ENCODE peak calls at places on chromosome X, in ten cellular contexts. H is A549, N is HS-5, L is posterior cingulate gyrus, T is mesothelial cell of epicardium, D is AG08395, P is COR-L47, E is NCI-H2107, U is GM12891, V is lung. O is an unnamed sample.

GRCh38 chrX:1493877-1494510 is 41.3 kb upstream of the ASMTL start:
- DNase-seq in D (no peak), N (no peak), V (no peak), U (no peak), H (no peak), T (no peak), L (no peak), P (no peak), E (no peak), O (no peak)

GRCh38 chrX:14409341-14409740 is 120.0 kb upstream of the GLRA2 start:
- DNase-seq in L (no peak), D (peak), P (peak), T (no peak), U (no peak), E (no peak), N (no peak), H (no peak), V (no peak), O (peak)

GRCh38 chrX:16202943-16203342 is 35.7 kb downstream of the MAGEB17 start:
- DNase-seq in U (no peak), P (no peak), N (no peak), E (no peak), V (no peak), L (no peak), H (no peak), T (no peak), D (no peak), O (no peak)

GRCh38 chrX:31435592-31435991 is 363.8 kb upstream of the FTHL17 start:
- DNase-seq in V (no peak), U (no peak), N (no peak), T (no peak), P (no peak), D (no peak), L (peak), E (no peak), H (no peak), O (no peak)

GRCh38 chrX:85084770-85085393 is 81.2 kb downstream of the APOOL start:
- DNase-seq in L (no peak), H (peak), T (no peak), P (no peak), D (peak), U (peak), E (no peak), V (no peak), N (no peak), O (no peak)

GRCh38 chrX:41802958-41803357 is 79.0 kb downstream of the GPR82 start:
- DNase-seq in U (no peak), H (no peak), V (no peak), L (no peak), P (no peak), E (no peak), D (no peak), T (no peak), N (no peak), O (no peak)

GRCh38 chrX:120769576-120770341 is 105.9 kb downstream of the CT47B1 start:
- DNase-seq in T (no peak), V (no peak), U (no peak), H (peak), L (no peak), P (peak), E (no peak), D (peak), N (peak), O (no peak)

GRCh38 chrX:10109695-10110094 is 47.1 kb upstream of the CLCN4 start:
- DNase-seq in U (no peak), L (peak), E (no peak), P (no peak), T (no peak), N (no peak), D (peak), V (peak), H (no peak), O (no peak)

GRCh38 chrX:110409925-110410324 is 51.3 kb downstream of the RTL9 start:
- DNase-seq in U (no peak), E (no peak), T (no peak), N (no peak), D (peak), L (no peak), V (no peak), P (no peak), H (no peak), O (no peak)

GRCh38 chrX:16914058-16914457 is 32.4 kb upstream of the REPS2 start:
- DNase-seq in N (no peak), E (no peak), D (no peak), H (no peak), P (no peak), T (no peak), V (no peak), L (no peak), U (no peak), O (no peak)

GRCh38 chrX:23883737-23884354 is 23.9 kb downstream of the APOO start:
- DNase-seq in D (peak), P (no peak), L (no peak), T (no peak), E (no peak), U (no peak), H (peak), N (no peak), V (no peak), O (no peak)

GRCh38 chrX:17237146-17237545 is 137.9 kb upstream of the NHS start:
- DNase-seq in H (no peak), E (no peak), T (no peak), N (no peak), D (no peak), V (no peak), L (no peak), P (no peak), U (no peak), O (no peak)

GRCh38 chrX:55490974-55491373 is 1.3 kb upstream of the USP51 start:
- DNase-seq in E (no peak), N (no peak), U (no peak), P (no peak), H (no peak), T (no peak), V (no peak), L (peak), D (no peak), O (no peak)

GRCh38 chrX:16487620-16488380 is 162.2 kb upstream of the S100G start:
- DNase-seq in N (peak), V (no peak), P (no peak), U (no peak), L (no peak), T (no peak), E (no peak), D (no peak), H (no peak), O (no peak)

GRCh38 chrX:131405497-131405896 is 116.4 kb upstream of the IGSF1 start:
- DNase-seq in E (no peak), V (no peak), T (no peak), L (no peak), U (no peak), D (no peak), H (no peak), P (no peak), N (no peak), O (no peak)

GRCh38 chrX:47231167-47231566 is 1.6 kb upstream of the USP11 start:
- DNase-seq in P (no peak), V (no peak), L (no peak), H (no peak), N (no peak), E (no peak), T (no peak), D (no peak), U (no peak), O (no peak)

GRCh38 chrX:623599-624323 is 6.8 kb upstream of the SHOX start:
- DNase-seq in N (no peak), V (peak), L (no peak), U (no peak), D (no peak), E (no peak), P (no peak), T (no peak), H (no peak), O (no peak)

O was measured in retinal pigment epithelial cell.